ENCODE peak calls at places on chromosomes 4 and X, in four cellular contexts. One of them, this sample, is unnamed.

GRCh38 chr4:13544556-13545393 is 467 bp upstream of the NKX3-2 start:
- DNase-seq in K562: peak; percentile 92
- DNase-seq in HepG2: peak; percentile 66
- DNase-seq in GM12878: no peak
- DNase-seq in this sample: peak; percentile 95

GRCh38 chr4:141599853-141600252 is 36.5 kb upstream of the IL15 start:
- DNase-seq in GM12878: no peak
- DNase-seq in K562: no peak
- DNase-seq in HepG2: no peak
- DNase-seq in this sample: no peak

GRCh38 chrX:139832728-139833309 is 100.0 kb downstream of the ATP11C start:
- DNase-seq in GM12878: no peak
- DNase-seq in K562: no peak
- DNase-seq in HepG2: no peak
- DNase-seq in this sample: no peak

GRCh38 chr4:41709844-41710481 is 38.6 kb downstream of the PHOX2B start:
- DNase-seq in HepG2: no peak
- DNase-seq in K562: peak; percentile 2
- DNase-seq in GM12878: no peak
- DNase-seq in this sample: no peak

GRCh38 chr4:69888336-69888735 is 28.4 kb upstream of the SULT1E1 start:
- DNase-seq in HepG2: no peak
- DNase-seq in GM12878: no peak
- DNase-seq in K562: no peak
- DNase-seq in this sample: no peak

GRCh38 chr4:73836373-73837269 is at the start of gene CXCL6:
- DNase-seq in K562: no peak
- DNase-seq in GM12878: no peak
- DNase-seq in HepG2: no peak
- DNase-seq in this sample: peak; percentile 67

GRCh38 chrX:2854918-2855317 is 26.2 kb downstream of the GYG2 start:
- DNase-seq in K562: no peak
- DNase-seq in GM12878: no peak
- DNase-seq in HepG2: no peak
- DNase-seq in this sample: no peak

GRCh38 chrX:137040113-137040794 is 6.5 kb upstream of the GPR101 start:
- DNase-seq in GM12878: no peak
- DNase-seq in HepG2: no peak
- DNase-seq in K562: no peak
- DNase-seq in this sample: no peak

GRCh38 chrX:9464435-9465371 is at the start of gene TBL1X:
- DNase-seq in HepG2: peak; percentile 37
- DNase-seq in K562: peak; percentile 84
- DNase-seq in GM12878: no peak
- DNase-seq in this sample: peak; percentile 37

GRCh38 chr4:115945026-115945425 is 831.6 kb upstream of the NDST4 start:
- DNase-seq in GM12878: no peak
- DNase-seq in K562: no peak
- DNase-seq in HepG2: no peak
- DNase-seq in this sample: no peak

GRCh38 chrX:22691966-22692565 is 307.7 kb upstream of the DDX53 start:
- DNase-seq in HepG2: no peak
- DNase-seq in GM12878: no peak
- DNase-seq in K562: no peak
- DNase-seq in this sample: no peak

GRCh38 chr4:94590493-94590892 is 138.8 kb downstream of the PDLIM5 start:
- DNase-seq in GM12878: no peak
- DNase-seq in K562: no peak
- DNase-seq in HepG2: no peak
- DNase-seq in this sample: no peak

GRCh38 chr4:61493470-61493869 is 293.3 kb downstream of the ADGRL3 start:
- DNase-seq in GM12878: no peak
- DNase-seq in K562: no peak
- DNase-seq in HepG2: no peak
- DNase-seq in this sample: no peak

GRCh38 chrX:68511255-68511654 is 12.4 kb downstream of the YIPF6 start:
- DNase-seq in HepG2: peak; percentile 30
- DNase-seq in K562: peak; percentile 61
- DNase-seq in GM12878: no peak
- DNase-seq in this sample: peak; percentile 12

GRCh38 chr4:64857198-64857597 is 447.9 kb upstream of the TECRL start:
- DNase-seq in K562: no peak
- DNase-seq in GM12878: no peak
- DNase-seq in HepG2: no peak
- DNase-seq in this sample: no peak

GRCh38 chr4:171022698-171023378 is 790.4 kb upstream of the GALNTL6 start:
- DNase-seq in HepG2: no peak
- DNase-seq in GM12878: no peak
- DNase-seq in K562: no peak
- DNase-seq in this sample: no peak
- TF ChIP-seq TCF7 in HepG2: no peak
- TF ChIP-seq TCF7 in GM12878: no peak
- TF ChIP-seq TCF7 in K562: no peak
- TF ChIP-seq TCF7 in this sample: no peak

GRCh38 chr4:10462876-10463275 is 5.7 kb upstream of the ZNF518B start:
- DNase-seq in K562: no peak
- DNase-seq in GM12878: no peak
- DNase-seq in HepG2: no peak
- DNase-seq in this sample: no peak

GRCh38 chr4:10461850-10462400 is 4.7 kb upstream of the ZNF518B start:
- DNase-seq in HepG2: no peak
- DNase-seq in GM12878: no peak
- DNase-seq in K562: no peak
- DNase-seq in this sample: peak; percentile 21

GRCh38 chr4:10459305-10459704 is 2.1 kb upstream of the ZNF518B start:
- DNase-seq in K562: peak; percentile 57
- DNase-seq in HepG2: no peak
- DNase-seq in GM12878: no peak
- DNase-seq in this sample: no peak

GRCh38 chr4:10460313-10461047 is 3.3 kb upstream of the ZNF518B start:
- DNase-seq in K562: peak; percentile 43
- DNase-seq in GM12878: no peak
- DNase-seq in HepG2: no peak
- DNase-seq in this sample: no peak

DNA sequence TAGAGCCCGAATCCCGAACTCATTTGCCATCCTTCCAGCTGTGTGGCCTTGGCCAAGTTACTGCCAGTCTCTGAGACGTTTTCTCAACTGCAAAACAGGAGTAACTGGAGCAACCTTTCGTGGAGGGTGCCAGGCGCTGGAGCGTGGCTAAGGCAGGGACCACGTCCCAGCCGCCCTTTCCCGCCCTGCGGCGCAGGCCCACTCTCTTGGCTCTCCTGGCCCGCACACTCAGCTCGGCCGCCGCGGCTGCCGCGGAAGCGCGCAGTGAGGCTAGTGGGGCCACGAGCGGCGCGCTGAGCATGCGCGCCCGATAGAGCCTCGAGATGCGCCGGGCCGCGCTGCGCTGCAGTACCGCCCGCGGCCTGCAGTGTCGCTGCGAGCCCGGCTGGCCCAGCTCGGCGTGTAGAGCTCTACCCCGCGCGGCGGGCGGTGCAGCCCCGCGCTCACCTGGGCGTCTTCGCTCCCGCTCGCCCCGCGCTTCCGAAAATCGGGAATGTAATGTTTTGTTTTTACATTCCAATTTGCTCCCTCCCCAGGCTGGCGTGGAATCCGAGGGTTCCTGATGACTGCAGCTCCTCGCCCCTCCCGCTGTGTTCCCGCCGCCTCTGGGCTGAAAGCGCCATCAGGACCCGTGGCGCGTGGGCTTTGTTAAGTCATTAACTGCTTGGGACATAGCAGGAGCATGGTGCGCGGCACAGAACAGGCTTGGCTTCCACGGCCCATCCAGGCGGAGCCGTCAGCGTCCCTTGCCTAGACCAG is 4.0 kb upstream of the ZNF518B start:
- DNase-seq in HepG2: no peak
- DNase-seq in GM12878: peak; percentile 31
- DNase-seq in K562: peak; percentile 87
- DNase-seq in this sample: peak; percentile 68
- TF ChIP-seq CBFB in HepG2: no peak
- TF ChIP-seq CBFB in GM12878: no peak
- TF ChIP-seq CBFB in K562: peak; percentile 33
- TF ChIP-seq CBFB in this sample: no peak

DNA sequence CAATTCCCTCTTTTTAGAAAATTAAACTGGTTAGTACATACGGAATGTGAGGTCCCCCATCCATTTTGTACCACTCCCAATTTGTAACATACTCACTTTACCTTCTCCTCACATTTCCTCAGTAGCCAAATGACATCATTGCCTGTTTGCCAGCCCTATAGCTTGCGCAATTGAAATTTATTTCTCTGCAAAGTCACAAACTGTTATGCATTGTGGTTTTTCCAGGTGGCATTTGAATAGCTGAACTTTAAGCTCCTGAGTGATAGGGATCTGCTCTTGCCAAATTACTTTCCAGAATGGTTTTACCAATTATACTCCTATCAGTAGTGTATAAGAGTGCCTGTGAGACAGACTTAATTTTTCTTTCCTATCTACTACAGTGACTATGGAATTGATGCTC is 7.7 kb downstream of the COL4A5 start:
- DNase-seq in GM12878: no peak
- DNase-seq in K562: no peak
- DNase-seq in HepG2: peak; percentile 59
- DNase-seq in this sample: no peak
- TF ChIP-seq TCF7 in GM12878: no peak
- TF ChIP-seq TCF7 in K562: no peak
- TF ChIP-seq TCF7 in HepG2: no peak
- TF ChIP-seq TCF7 in this sample: no peak

DNA sequence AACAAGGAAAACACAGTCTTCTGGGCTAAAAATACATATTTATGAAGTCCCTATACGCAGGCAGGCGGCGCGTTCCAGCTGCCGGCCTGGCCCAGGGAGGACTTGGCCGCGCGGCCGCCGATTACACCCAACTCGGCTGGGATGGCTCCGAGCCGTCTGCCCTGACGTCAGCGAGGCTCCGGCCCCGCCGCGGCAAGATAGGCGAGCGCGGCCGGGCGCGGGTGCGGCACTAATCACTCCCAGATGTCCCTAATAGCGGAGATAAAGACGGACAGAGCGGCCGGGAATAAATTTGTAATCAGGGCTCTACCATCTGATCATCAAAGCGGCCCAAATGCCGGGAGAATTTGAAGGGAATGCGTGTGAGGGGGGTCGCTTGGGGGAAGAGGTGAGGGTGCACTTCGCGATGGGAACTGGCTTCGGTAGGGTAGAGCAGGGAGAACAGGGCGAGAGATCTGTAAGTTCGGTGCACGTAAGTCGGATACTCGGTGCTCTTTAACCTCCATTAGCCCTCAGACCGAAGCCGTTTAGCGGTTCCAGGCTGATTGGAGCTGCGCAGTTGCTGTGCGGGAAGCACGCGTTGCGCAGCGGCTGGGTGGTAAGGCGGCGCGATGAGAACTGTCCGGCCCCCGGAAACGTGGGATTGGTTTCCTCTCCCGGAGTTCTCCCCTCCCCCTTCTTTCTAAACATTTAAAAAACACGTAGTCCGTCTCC is 7.7 kb downstream of the HAND2 start:
- DNase-seq in HepG2: no peak
- DNase-seq in K562: peak; percentile 71
- DNase-seq in GM12878: no peak
- DNase-seq in this sample: peak; percentile 67
- TF ChIP-seq CBFB in HepG2: no peak
- TF ChIP-seq CBFB in K562: no peak
- TF ChIP-seq CBFB in GM12878: no peak
- TF ChIP-seq CBFB in this sample: no peak

DNA sequence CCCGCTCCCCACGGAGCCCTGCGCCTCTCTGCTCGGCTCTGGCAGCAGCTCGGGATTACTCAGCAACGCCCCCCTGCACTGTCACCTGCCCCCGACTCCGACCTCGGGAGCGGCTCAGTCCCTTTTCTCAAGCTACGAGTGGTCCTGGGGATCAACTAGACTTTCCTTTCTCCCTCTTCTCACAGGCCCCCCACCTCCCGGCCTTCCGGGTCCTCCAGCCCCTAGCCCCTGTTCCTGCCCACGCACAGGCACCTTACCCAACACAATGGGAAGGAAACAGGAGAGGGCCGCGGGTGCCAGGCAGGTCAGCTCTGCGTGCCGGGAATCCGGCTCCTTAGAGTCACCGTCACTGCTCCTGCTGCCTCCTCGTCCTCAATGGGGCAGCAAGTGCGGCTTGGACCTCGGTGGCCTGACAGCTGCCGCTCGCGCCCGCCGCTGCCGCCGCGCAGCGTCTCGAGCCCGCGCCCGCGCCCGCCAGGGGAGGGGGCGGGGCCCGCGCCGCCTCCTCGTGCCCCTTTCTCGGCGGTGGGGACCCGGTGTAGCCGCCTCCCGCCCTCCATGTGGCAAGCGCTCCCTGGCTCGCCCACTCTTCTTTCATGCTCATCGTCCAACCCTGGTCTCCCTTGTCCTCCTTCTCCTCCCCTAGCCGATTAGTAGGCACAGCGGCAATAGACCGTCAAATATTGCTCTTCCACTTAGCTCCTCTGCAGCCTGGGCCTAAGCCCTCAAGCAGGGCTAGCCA is at the start of gene RAB9B:
- DNase-seq in GM12878: no peak
- DNase-seq in HepG2: no peak
- DNase-seq in K562: no peak
- DNase-seq in this sample: peak; percentile 75
- TF ChIP-seq TCF7 in GM12878: no peak
- TF ChIP-seq TCF7 in HepG2: no peak
- TF ChIP-seq TCF7 in K562: no peak
- TF ChIP-seq TCF7 in this sample: no peak

GRCh38 chr4:55398461-55398860 is 2.7 kb downstream of the TMEM165 start:
- DNase-seq in HepG2: no peak
- DNase-seq in K562: peak; percentile 60
- DNase-seq in GM12878: no peak
- DNase-seq in this sample: no peak
- TF ChIP-seq CBFB in HepG2: no peak
- TF ChIP-seq CBFB in K562: no peak
- TF ChIP-seq CBFB in GM12878: no peak
- TF ChIP-seq CBFB in this sample: no peak

This sample was measured in WTC11.